ENCODE peak calls at places on chromosomes 12 and 14, in six cellular contexts. One of them, this sample, is unnamed.

GRCh38 chr14:54786816-54787215 is 115.8 kb downstream of the GCH1 start:
- DNase-seq in aorta: no peak
- DNase-seq in left ventricle myocardium inferior: peak; percentile 44
- DNase-seq in NCI-H460: no peak
- DNase-seq in GM10248: no peak
- DNase-seq in retinal pigment epithelial cell: no peak
- DNase-seq in this sample: no peak

GRCh38 chr14:77040995-77041744 is 12.7 kb upstream of the IRF2BPL start:
- DNase-seq in NCI-H460: no peak
- DNase-seq in left ventricle myocardium inferior: no peak
- DNase-seq in retinal pigment epithelial cell: no peak
- DNase-seq in GM10248: no peak
- DNase-seq in aorta: no peak
- DNase-seq in this sample: no peak

GRCh38 chr14:90091393-90091792 is 29.6 kb downstream of the KCNK13 start:
- DNase-seq in GM10248: no peak
- DNase-seq in retinal pigment epithelial cell: peak; percentile 44
- DNase-seq in aorta: no peak
- DNase-seq in NCI-H460: no peak
- DNase-seq in left ventricle myocardium inferior: no peak
- DNase-seq in this sample: no peak

GRCh38 chr12:47534695-47535094 is 171.1 kb downstream of the RPAP3 start:
- DNase-seq in aorta: no peak
- DNase-seq in left ventricle myocardium inferior: no peak
- DNase-seq in NCI-H460: peak; percentile 5
- DNase-seq in retinal pigment epithelial cell: no peak
- DNase-seq in GM10248: no peak
- DNase-seq in this sample: no peak

GRCh38 chr12:115872919-115873357 is 404.6 kb downstream of the MED13L start:
- DNase-seq in retinal pigment epithelial cell: no peak
- DNase-seq in NCI-H460: no peak
- DNase-seq in GM10248: no peak
- DNase-seq in left ventricle myocardium inferior: no peak
- DNase-seq in aorta: no peak
- DNase-seq in this sample: peak; percentile 97

GRCh38 chr14:88424573-88424972 is 39.1 kb downstream of the SPATA7 start:
- DNase-seq in retinal pigment epithelial cell: no peak
- DNase-seq in left ventricle myocardium inferior: no peak
- DNase-seq in aorta: no peak
- DNase-seq in GM10248: no peak
- DNase-seq in NCI-H460: no peak
- DNase-seq in this sample: no peak

GRCh38 chr12:95998611-95999300 is 2.6 kb upstream of the HAL start:
- DNase-seq in left ventricle myocardium inferior: no peak
- DNase-seq in retinal pigment epithelial cell: peak; percentile 25
- DNase-seq in GM10248: peak; percentile 72
- DNase-seq in NCI-H460: peak; percentile 70
- DNase-seq in aorta: no peak
- DNase-seq in this sample: no peak

GRCh38 chr14:52755607-52756316 is 25.8 kb downstream of the STYX start:
- DNase-seq in NCI-H460: no peak
- DNase-seq in retinal pigment epithelial cell: no peak
- DNase-seq in left ventricle myocardium inferior: no peak
- DNase-seq in aorta: no peak
- DNase-seq in GM10248: no peak
- DNase-seq in this sample: no peak

GRCh38 chr14:99440278-99440677 is 40.4 kb downstream of the SETD3 start:
- DNase-seq in retinal pigment epithelial cell: no peak
- DNase-seq in aorta: no peak
- DNase-seq in GM10248: no peak
- DNase-seq in NCI-H460: no peak
- DNase-seq in left ventricle myocardium inferior: no peak
- DNase-seq in this sample: no peak